ENCODE peak calls at places on chromosomes 12 and 14, in six cellular contexts. I is SK-N-SH, U is esophagus muscularis mucosa, C is A549, A is right atrium auricular region, M is gastrocnemius medialis. V is an unnamed sample. For H3K4me1, the result is how much of the 10 kb centered on the place peaks cover.

GRCh38 chr12:43812042-43812441 is 5.9 kb upstream of the TWF1 start:
- DNase-seq in U (no peak), I (no peak), M (no peak), C (no peak), A (no peak), V (no peak)

GRCh38 chr12:14841761-14842160 is 1.6 kb downstream of the ART4 start:
- DNase-seq in M (peak), I (no peak), U (no peak), A (peak), C (peak), V (peak)

GRCh38 chr14:60657609-60657983 is 8.3 kb upstream of the SIX1 start:
- DNase-seq in U (no peak), A (no peak), I (no peak), M (no peak), C (no peak), V (no peak)

GRCh38 chr12:18684430-18684829 is 53.4 kb downstream of the PLCZ1 start:
- DNase-seq in I (no peak), M (no peak), U (no peak), A (no peak), C (no peak), V (no peak)

GRCh38 chr12:108125073-108125472 is 4.0 kb upstream of the WSCD2 start:
- DNase-seq in U (no peak), M (no peak), I (no peak), C (no peak), A (no peak), V (no peak)

GRCh38 chr14:26709019-26709418 is 111.2 kb upstream of the NOVA1 start:
- DNase-seq in I (no peak), U (no peak), C (no peak), A (no peak), M (no peak), V (no peak)

GRCh38 chr12:94649349-94650142 is 811 bp downstream of the TMCC3 start:
- DNase-seq in A (no peak), C (peak), I (peak), U (no peak), M (peak), V (peak)

GRCh38 chr12:113899042-113899843 is 66.9 kb downstream of the RBM19 start:
- DNase-seq in C (no peak), U (no peak), M (no peak), A (no peak), I (no peak), V (no peak)

GRCh38 chr12:11688831-11689230 is 39.4 kb downstream of the ETV6 start:
- DNase-seq in A (no peak), C (no peak), I (no peak), U (no peak), M (no peak), V (no peak)

GRCh38 chr14:71203306-71203705 is 296.0 kb downstream of the PCNX1 start:
- DNase-seq in M (no peak), C (no peak), I (no peak), A (no peak), U (no peak), V (no peak)

GRCh38 chr14:103091041-103091882 is 3.3 kb upstream of the EXOC3L4 start:
- DNase-seq in A (no peak), U (no peak), I (peak), M (no peak), C (no peak), V (peak)

GRCh38 chr12:89959188-89959587 is 250.6 kb upstream of the ATP2B1 start:
- DNase-seq in I (no peak), U (no peak), M (no peak), C (no peak), A (no peak), V (no peak)

GRCh38 chr12:110538869-110539622 is 36.9 kb downstream of the RAD9B start:
- DNase-seq in M (peak), I (no peak), A (no peak), C (no peak), U (no peak), V (no peak)
- H3K27ac ChIP-seq in M (peak), I (no peak), A (peak), C (no peak), U (peak), V (no peak)

GRCh38 chr12:77537648-77538047 is 293.0 kb upstream of the NAV3 start:
- DNase-seq in C (no peak), I (no peak), A (no peak), U (no peak), M (no peak), V (no peak)

GRCh38 chr12:77535734-77536133 is 295.0 kb upstream of the NAV3 start:
- DNase-seq in I (no peak), M (no peak), C (no peak), U (no peak), A (no peak), V (no peak)

DNA sequence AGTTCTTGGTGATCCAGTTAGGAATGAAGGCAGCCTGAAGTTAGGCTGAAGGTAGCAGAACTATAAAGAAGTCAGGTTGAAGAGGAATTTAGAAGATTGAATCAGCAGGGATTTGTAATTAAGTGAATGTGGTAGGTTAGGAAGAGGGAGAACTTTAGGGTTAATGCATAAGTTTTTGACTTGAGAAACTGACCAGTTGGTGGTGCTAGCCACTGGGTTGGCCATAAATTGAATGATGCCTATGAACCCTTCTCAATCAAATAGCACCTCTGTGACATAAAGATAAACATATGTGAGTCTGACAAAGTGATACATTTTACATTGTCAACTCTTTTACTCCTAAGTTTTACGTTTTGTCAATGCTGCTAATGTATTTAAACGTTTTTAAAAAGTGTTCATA is 290.6 kb upstream of the NAV3 start:
- DNase-seq in I (no peak), U (no peak), C (no peak), M (no peak), A (no peak), V (no peak)
- H3K4me1 ChIP-seq in I (under half), U (under half), C (under half), M (under half), A (under half), V (under half)

GRCh38 chr14:106215229-106215628 is 688.8 kb downstream of the TMEM121 start:
- DNase-seq in U (no peak), I (no peak), M (no peak), A (no peak), C (no peak), V (no peak)
- H3K27ac ChIP-seq in U (no peak), I (no peak), M (no peak), A (no peak), C (no peak), V (no peak)

DNA sequence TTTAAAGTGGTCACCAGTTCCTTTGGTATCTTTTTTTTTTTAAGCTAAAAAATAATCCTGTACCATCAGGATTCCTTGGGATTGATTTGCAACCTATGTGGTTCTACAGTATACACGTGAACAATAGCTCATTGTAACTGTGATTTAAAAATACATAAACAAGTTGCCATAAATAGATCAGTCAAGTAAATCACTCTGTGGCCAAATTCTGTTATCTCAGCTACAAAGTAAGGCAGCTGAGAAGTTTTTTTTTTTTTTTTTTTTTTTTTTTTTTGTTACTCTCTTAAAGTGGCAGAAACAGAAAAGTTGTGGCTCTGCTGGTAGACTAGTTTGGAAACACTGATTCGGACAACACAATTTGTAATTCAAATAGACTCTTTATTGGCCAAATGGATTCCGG is 104.5 kb downstream of the PRICKLE1 start:
- DNase-seq in A (no peak), M (no peak), C (no peak), I (no peak), U (no peak), V (no peak)
- H3K4me1 ChIP-seq in A (under half), M (under half), C (under half), I (under half), U (under half), V (under half)

GRCh38 chr14:65098586-65098985 is 3.7 kb downstream of the MAX start:
- DNase-seq in M (no peak), C (no peak), I (no peak), U (no peak), A (no peak), V (no peak)
- H3K27ac ChIP-seq in M (peak), C (no peak), I (peak), U (peak), A (no peak), V (peak)

GRCh38 chr12:51424094-51424661 is 453 bp upstream of the SLC4A8 start:
- DNase-seq in C (no peak), A (no peak), M (no peak), U (no peak), I (no peak), V (no peak)

GRCh38 chr12:51421266-51421884 is 3.3 kb upstream of the SLC4A8 start:
- DNase-seq in M (no peak), A (no peak), I (peak), U (peak), C (peak), V (no peak)

GRCh38 chr12:51429705-51430104 is 5.1 kb downstream of the SLC4A8 start:
- DNase-seq in I (no peak), U (no peak), C (no peak), A (no peak), M (no peak), V (no peak)

GRCh38 chr12:51428256-51428655 is 3.6 kb downstream of the SLC4A8 start:
- DNase-seq in M (no peak), I (no peak), C (no peak), A (no peak), U (no peak), V (no peak)

DNA sequence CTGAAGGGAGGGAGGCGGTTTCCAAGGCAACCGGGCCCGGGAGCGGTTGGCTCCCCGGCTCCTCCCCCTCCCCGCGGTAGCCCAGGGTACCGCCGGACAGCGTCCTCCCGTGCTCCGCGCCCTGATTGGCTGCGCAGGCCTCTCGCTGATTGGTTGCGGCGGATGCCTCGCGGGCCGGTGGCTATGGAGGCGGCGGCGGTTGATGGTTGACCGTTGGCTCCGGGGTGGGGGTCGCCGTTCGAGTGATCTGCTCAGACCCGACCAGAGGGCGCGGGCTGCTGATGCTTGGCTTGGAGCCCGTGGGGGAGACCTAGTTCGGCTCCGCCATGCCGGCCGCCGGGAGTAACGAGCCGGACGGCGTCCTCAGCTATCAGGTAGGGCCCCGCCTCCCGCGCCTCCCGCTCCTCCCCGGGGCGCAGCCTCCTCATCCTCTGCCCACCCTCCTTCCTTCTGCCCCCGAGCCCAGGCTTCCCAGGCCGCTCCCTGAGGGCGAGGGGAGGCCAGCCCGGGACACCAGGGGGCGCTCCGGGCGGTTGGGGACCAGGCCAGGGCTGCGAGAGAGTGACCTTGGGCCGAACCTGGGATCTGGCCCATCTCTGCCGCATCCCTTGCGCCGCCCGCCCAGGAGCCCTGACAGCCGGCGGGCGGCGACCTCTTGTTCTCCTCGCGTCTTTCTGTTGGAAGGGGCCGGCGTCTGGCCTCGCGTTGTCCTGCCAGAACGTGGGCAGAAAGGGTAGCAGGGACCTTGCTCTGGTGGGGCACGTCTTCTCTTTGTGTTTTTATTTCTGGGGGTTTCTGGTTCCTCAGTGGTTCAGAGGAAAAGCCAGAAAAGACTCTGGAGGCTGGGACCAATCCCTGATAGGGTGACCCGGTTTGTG is at the start of gene SLC4A8:
- DNase-seq in M (peak), C (peak), A (peak), I (peak), U (peak), V (peak)
- H3K4me1 ChIP-seq in M (under half), C (under half), A (under half), I (under half), U (under half), V (under half)

DNA sequence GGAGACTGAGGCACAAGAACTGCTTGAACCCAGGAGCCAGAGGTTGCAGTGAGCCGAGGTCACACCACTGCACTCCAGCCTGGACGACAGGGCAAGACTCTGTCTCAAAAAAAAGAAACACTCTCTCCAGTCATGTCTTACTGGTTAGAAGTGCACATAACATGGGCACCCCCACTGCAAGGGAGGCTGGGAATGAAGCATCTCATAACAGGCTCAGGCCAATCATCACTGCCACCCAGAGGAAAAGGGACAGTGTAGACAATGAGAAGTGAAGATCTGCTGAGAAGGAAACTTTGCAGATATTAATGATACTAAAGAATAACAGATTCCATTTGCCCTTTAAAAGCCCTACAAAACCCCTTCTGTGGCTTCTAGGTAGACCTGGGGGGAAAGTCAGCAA is 66.9 kb downstream of the ITPK1 start:
- DNase-seq in M (no peak), C (no peak), I (no peak), A (no peak), U (no peak), V (no peak)
- H3K27ac ChIP-seq in M (no peak), C (peak), I (no peak), A (peak), U (peak), V (no peak)

GRCh38 chr12:12720052-12720451 is 2.9 kb downstream of the CDKN1B start:
- DNase-seq in M (no peak), C (peak), A (no peak), U (no peak), I (no peak), V (no peak)
- H3K4me1 ChIP-seq in M (half or more), C (under half), A (half or more), U (half or more), I (under half), V (under half)

GRCh38 chr14:69540654-69541335 is 33.9 kb downstream of the CCDC177 start:
- DNase-seq in U (no peak), A (no peak), M (no peak), I (no peak), C (no peak), V (no peak)

GRCh38 chr14:69536976-69537375 is 37.7 kb downstream of the CCDC177 start:
- DNase-seq in C (no peak), I (no peak), M (no peak), A (no peak), U (no peak), V (no peak)

GRCh38 chr14:69535230-69535848 is 39.3 kb downstream of the CCDC177 start:
- DNase-seq in A (peak), I (peak), M (no peak), U (no peak), C (peak), V (no peak)

GRCh38 chr14:69539631-69540410 is 34.9 kb downstream of the CCDC177 start:
- DNase-seq in U (no peak), A (peak), I (no peak), C (peak), M (no peak), V (no peak)

DNA sequence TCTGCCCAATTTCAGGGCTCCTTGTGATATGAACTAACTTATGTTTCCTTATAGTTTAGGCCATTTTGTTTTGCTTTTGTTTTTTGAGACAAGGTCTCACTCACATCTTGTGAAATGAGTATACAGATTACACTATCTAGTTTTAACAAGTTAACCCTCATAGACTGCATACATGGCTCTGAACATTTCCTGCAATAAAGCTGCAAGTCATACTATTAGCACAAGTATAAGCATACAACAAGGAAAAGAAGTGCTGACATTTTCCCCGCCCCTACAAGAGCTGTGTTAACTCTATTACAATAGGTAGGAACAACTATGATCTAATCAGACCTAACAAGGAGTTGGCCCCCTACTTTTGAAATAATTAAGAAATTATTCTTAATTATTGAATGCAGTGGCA is 35.9 kb downstream of the CCDC177 start:
- DNase-seq in A (no peak), U (no peak), M (no peak), C (no peak), I (no peak), V (no peak)
- H3K27ac ChIP-seq in A (no peak), U (no peak), M (no peak), C (no peak), I (no peak), V (no peak)